ENCODE peak calls at places on chromosomes 5 and 9, in seven cellular contexts. B, H, J, V, U, C and X are unnamed samples.

GRCh38 chr5:35736280-35736679 is 118.6 kb downstream of the SPEF2 start:
- DNase-seq in U (no peak), V (no peak), J (no peak), B (no peak), H (no peak), C (no peak), X (peak)

GRCh38 chr5:58466939-58467338 is 7.1 kb upstream of the PLK2 start:
- DNase-seq in U (no peak), C (peak), B (peak), J (peak), V (peak), H (peak), X (peak)

GRCh38 chr9:113428062-113428600 is 17.6 kb downstream of the C9orf43 start:
- DNase-seq in U (no peak), H (peak), C (no peak), J (no peak), V (no peak), B (no peak), X (no peak)

GRCh38 chr9:72864327-72864726 is 88.5 kb downstream of the ALDH1A1 start:
- DNase-seq in V (no peak), H (no peak), C (no peak), B (no peak), U (no peak), J (no peak), X (no peak)

GRCh38 chr9:113602126-113603119 is 138.9 kb downstream of the RGS3 start:
- DNase-seq in U (peak), H (peak), J (peak), B (no peak), V (no peak), C (peak), X (peak)

GRCh38 chr5:165630211-165630866 is 2124.9 kb downstream of the MAT2B start:
- DNase-seq in B (peak), C (peak), U (no peak), V (peak), H (peak), J (peak), X (peak)

GRCh38 chr5:135045488-135045887 is 11.5 kb upstream of the PITX1 start:
- DNase-seq in C (no peak), H (no peak), B (no peak), U (no peak), J (no peak), V (no peak), X (no peak)

GRCh38 chr5:38994329-38994927 is 79.8 kb downstream of the RICTOR start:
- DNase-seq in J (peak), H (peak), U (peak), C (peak), B (peak), V (peak), X (peak)

GRCh38 chr5:54851449-54851848 is 133.9 kb downstream of the ESM1 start:
- DNase-seq in U (no peak), J (no peak), C (no peak), B (no peak), H (no peak), V (no peak), X (no peak)

GRCh38 chr9:131851414-131851813 is 111.5 kb upstream of the RAPGEF1 start:
- DNase-seq in U (no peak), J (no peak), B (no peak), C (no peak), V (no peak), H (no peak), X (no peak)

GRCh38 chr9:15127831-15128230 is 179.2 kb downstream of the TTC39B start:
- DNase-seq in B (no peak), J (no peak), V (no peak), H (no peak), U (no peak), C (no peak), X (no peak)